ENCODE peak calls at places on chromosomes 7 and 10, in five cellular contexts. V is HCT116, R is neuronal stem cell, Y is GM23248, U is DND-41. W is an unnamed sample.

GRCh38 chr7:4525884-4526283 is 156.2 kb upstream of the FOXK1 start:
- DNase-seq in Y (no peak), V (no peak), R (no peak), U (no peak), W (no peak)

GRCh38 chr10:73601486-73601921 is 10.4 kb upstream of the USP54 start:
- DNase-seq in V (no peak), U (no peak), Y (no peak), R (no peak), W (peak; percentile 43)

GRCh38 chr10:4315529-4315928 is 510.5 kb upstream of the AKR1E2 start:
- DNase-seq in V (no peak), R (no peak), Y (peak; percentile 69), U (no peak), W (no peak)

GRCh38 chr7:29569648-29570047 is 6.0 kb downstream of the PRR15 start:
- DNase-seq in R (no peak), V (no peak), U (no peak), Y (no peak), W (no peak)

GRCh38 chr7:117061751-117062150 is 108.5 kb downstream of the ST7 start:
- DNase-seq in Y (peak; percentile 48), V (no peak), U (no peak), R (no peak), W (no peak)

GRCh38 chr7:43639858-43640491 is 57.1 kb downstream of the STK17A start:
- DNase-seq in Y (peak; percentile 83), U (no peak), R (peak; percentile 81), V (no peak), W (no peak)

GRCh38 chr10:1148855-1149620 is 92.9 kb downstream of the WDR37 start:
- DNase-seq in U (no peak), V (no peak), Y (no peak), R (no peak), W (no peak)

GRCh38 chr7:31002256-31002655 is 38.5 kb downstream of the GHRHR start:
- DNase-seq in V (no peak), U (no peak), Y (peak; percentile 45), R (no peak), W (no peak)

GRCh38 chr7:131105803-131106680 is 221.6 kb upstream of the MKLN1 start:
- DNase-seq in R (peak; percentile 42), Y (peak; percentile 88), U (peak; percentile 70), V (no peak), W (peak; percentile 75)

GRCh38 chr7:155363146-155363539 is 65.5 kb downstream of the INSIG1 start:
- DNase-seq in Y (no peak), R (no peak), V (no peak), U (no peak), W (no peak)

GRCh38 chr7:105309235-105310156 is 79.2 kb downstream of the SRPK2 start:
- DNase-seq in R (no peak), U (peak; percentile 73), V (no peak), Y (no peak), W (no peak)

GRCh38 chr10:85124592-85124991 is 796.2 kb downstream of the CCSER2 start:
- DNase-seq in V (no peak), Y (no peak), U (no peak), R (no peak), W (no peak)

GRCh38 chr7:139131622-139132021 is 22.1 kb upstream of the ZC3HAV1 start:
- DNase-seq in R (no peak), V (no peak), Y (no peak), U (no peak), W (no peak)
- H3K9ac ChIP-seq in R (no peak overlapping the region), V (no peak overlapping the region), Y (no peak overlapping the region), U (no peak overlapping the region), W (no peak overlapping the region)

DNA sequence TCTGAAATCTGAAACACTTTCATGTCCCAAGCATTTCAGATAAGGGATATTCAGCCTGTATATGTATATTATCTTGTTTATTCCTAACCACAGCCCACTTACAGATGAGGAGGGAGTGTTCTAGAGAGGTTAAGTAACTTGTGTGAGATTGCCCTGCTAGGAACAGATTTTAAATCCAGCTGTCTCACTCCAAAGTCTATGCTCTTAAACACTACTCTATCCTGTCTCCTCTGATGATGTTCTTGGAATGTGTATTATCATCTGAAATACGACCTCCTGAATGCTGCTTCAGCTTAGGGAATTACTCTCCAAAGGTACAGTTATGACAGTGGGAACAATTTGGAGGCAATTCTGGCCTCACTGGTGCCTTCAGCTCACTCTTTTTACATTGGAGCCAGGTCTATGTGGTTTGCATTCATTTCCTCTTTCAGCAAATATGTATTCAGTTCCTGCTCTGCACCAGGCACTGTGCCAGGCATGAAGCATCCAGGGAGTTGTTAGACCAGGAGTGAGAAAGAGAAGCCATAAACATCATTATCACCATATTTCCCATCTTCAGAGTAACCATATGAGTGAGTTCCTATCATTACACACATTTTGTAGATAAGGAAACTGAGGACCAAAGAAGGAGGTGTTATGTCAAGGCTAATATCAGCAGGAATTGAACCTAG is 70.2 kb downstream of the NOC3L start:
- DNase-seq in V (no peak), Y (peak; percentile 80), R (no peak), U (no peak), W (no peak)
- H3K4me2 ChIP-seq in V (no peak overlapping the region), Y (peak overlapping the region; percentile 35), R (no peak overlapping the region), U (no peak overlapping the region), W (no peak overlapping the region)

DNA sequence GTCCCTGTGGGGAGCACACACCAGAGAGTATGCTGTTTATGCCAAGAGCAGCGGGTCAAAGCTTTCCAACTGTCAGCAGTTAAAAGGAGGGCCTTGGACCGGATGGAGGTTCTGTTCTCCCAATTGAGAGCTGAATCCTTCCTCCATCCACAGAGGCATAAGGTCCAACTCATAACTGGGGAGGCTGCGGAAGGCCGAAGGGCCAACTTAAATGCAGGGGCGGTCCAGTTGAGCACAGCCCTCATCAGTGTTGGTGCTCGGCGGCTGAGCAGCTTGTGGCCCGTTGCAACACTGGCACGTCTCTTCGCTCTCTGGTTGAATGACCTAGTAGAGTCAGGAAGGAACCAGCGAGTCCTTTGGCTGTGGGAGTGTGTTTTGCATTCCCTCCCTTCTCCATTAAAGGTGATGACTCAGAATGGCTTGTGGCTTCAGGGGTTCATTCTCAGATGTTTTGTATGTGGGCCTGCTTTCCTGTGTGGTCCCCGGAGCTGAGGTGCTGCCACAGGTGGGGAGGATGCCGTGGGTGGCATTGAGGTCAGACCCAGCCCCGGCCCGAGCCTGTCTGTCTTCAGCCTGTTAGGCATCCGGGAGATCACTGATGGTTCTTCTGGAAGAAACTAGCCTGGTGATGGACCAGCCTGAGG is 44.8 kb upstream of the DMBT1 start:
- DNase-seq in Y (peak; percentile 49), U (peak; percentile 70), V (no peak), R (no peak), W (no peak)
- H3K9ac ChIP-seq in Y (no peak overlapping the region), U (no peak overlapping the region), V (no peak overlapping the region), R (no peak overlapping the region), W (no peak overlapping the region)

DNA sequence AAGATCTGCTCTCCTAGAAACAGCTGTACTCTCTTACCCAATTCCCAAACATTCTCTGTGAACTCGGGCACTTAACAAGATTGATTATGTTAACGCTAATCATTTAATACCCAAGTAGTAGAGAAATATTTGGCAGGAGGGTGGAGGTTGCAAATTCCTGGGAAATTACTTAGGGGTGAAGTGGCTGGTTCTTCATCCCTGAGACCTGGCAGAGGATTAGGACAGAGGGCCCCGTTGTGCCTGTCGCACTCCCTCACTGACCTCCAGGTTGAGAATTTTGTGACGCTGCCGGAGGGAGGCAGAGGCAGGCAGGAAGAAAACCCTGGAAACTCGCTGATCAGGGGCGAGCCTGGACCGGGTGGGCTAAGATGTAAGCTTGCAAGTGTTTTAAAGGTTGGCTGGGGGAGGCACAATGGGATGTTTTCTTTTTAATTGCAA is 182.6 kb downstream of the TCF7L2 start:
- DNase-seq in V (no peak), Y (peak; percentile 65), R (peak; percentile 45), U (no peak), W (peak; percentile 56)
- H3K4me2 ChIP-seq in V (no peak overlapping the region), Y (peak overlapping the region; percentile 97), R (no peak overlapping the region), U (no peak overlapping the region), W (no peak overlapping the region)

GRCh38 chr7:40808409-40808942 is 673.7 kb downstream of the SUGCT start:
- DNase-seq in R (no peak), V (no peak), Y (peak; percentile 97), U (no peak), W (no peak)
- H3K9ac ChIP-seq in R (no peak overlapping the region), V (no peak overlapping the region), Y (peak overlapping the region; percentile 70), U (no peak overlapping the region), W (no peak overlapping the region)

W was measured in H9.